ENCODE peak calls at places on chromosomes 16 and 17, in five cellular contexts. X, O, C, N and R are unnamed samples.

GRCh38 chr16:674214-674881 is 1.1 kb upstream of the RHBDL1 start:
- DNase-seq in X (no peak), O (no peak), C (no peak), N (no peak), R (no peak)

GRCh38 chr17:18970582-18971480 is 18.9 kb downstream of the SLC5A10 start:
- DNase-seq in X (no peak), O (no peak), C (no peak), N (no peak), R (no peak)

GRCh38 chr16:77431131-77431670 is 3.6 kb downstream of the ADAMTS18 start:
- DNase-seq in X (no peak), O (no peak), C (no peak), N (no peak), R (no peak)

GRCh38 chr17:880074-880870 is 98.1 kb downstream of the MRM3 start:
- DNase-seq in X (no peak), O (no peak), C (no peak), N (peak), R (peak)

GRCh38 chr17:40345161-40346034 is 19.1 kb downstream of the GJD3 start:
- DNase-seq in X (no peak), O (peak), C (peak), N (peak), R (peak)

GRCh38 chr16:75052481-75053211 is 53.8 kb downstream of the ZNRF1 start:
- DNase-seq in X (no peak), O (peak), C (no peak), N (no peak), R (no peak)

GRCh38 chr16:84716740-84717139 is 16.9 kb downstream of the USP10 start:
- DNase-seq in X (no peak), O (no peak), C (no peak), N (no peak), R (no peak)

GRCh38 chr16:75192606-75193264 is 14.2 kb downstream of the CTRB2 start:
- DNase-seq in X (no peak), O (no peak), C (peak), N (peak), R (no peak)